ENCODE peak calls at places on chromosomes 1 and 21, in ten cellular contexts. One of them, this sample, is unnamed.

GRCh38 chr21:35026617-35027557 is 22.2 kb downstream of the RUNX1 start:
- DNase-seq in heart left ventricle: peak
- DNase-seq in Caco-2: peak
- DNase-seq in OCI-LY7: peak
- DNase-seq in ovary: no peak
- DNase-seq in adrenal gland: peak
- DNase-seq in body of pancreas: no peak
- DNase-seq in esophagus muscularis mucosa: no peak
- DNase-seq in neural progenitor cell: peak
- DNase-seq in HFF-Myc: no peak
- DNase-seq in this sample: no peak

GRCh38 chr1:52403566-52404115 is 582 bp downstream of the ORC1 start:
- DNase-seq in adrenal gland: peak
- DNase-seq in neural progenitor cell: peak
- DNase-seq in esophagus muscularis mucosa: no peak
- DNase-seq in OCI-LY7: peak
- DNase-seq in heart left ventricle: no peak
- DNase-seq in ovary: no peak
- DNase-seq in HFF-Myc: peak
- DNase-seq in body of pancreas: peak
- DNase-seq in Caco-2: peak
- DNase-seq in this sample: no peak

GRCh38 chr1:151909167-151910149 is at the start of gene THEM4:
- DNase-seq in HFF-Myc: peak
- DNase-seq in OCI-LY7: peak
- DNase-seq in adrenal gland: peak
- DNase-seq in ovary: peak
- DNase-seq in body of pancreas: peak
- DNase-seq in neural progenitor cell: peak
- DNase-seq in esophagus muscularis mucosa: peak
- DNase-seq in heart left ventricle: peak
- DNase-seq in Caco-2: peak
- DNase-seq in this sample: peak

GRCh38 chr1:156859523-156860112 is 701 bp upstream of the INSRR start:
- DNase-seq in OCI-LY7: no peak
- DNase-seq in ovary: no peak
- DNase-seq in esophagus muscularis mucosa: no peak
- DNase-seq in neural progenitor cell: peak
- DNase-seq in Caco-2: peak
- DNase-seq in adrenal gland: no peak
- DNase-seq in HFF-Myc: no peak
- DNase-seq in heart left ventricle: no peak
- DNase-seq in body of pancreas: peak
- DNase-seq in this sample: no peak

GRCh38 chr1:112713466-112714312 is 1.4 kb downstream of the PPM1J start:
- DNase-seq in HFF-Myc: no peak
- DNase-seq in adrenal gland: no peak
- DNase-seq in body of pancreas: peak
- DNase-seq in OCI-LY7: peak
- DNase-seq in neural progenitor cell: peak
- DNase-seq in ovary: no peak
- DNase-seq in heart left ventricle: no peak
- DNase-seq in esophagus muscularis mucosa: no peak
- DNase-seq in Caco-2: no peak
- DNase-seq in this sample: no peak

GRCh38 chr1:214824758-214825157 is 221.8 kb downstream of the CENPF start:
- DNase-seq in neural progenitor cell: no peak
- DNase-seq in esophagus muscularis mucosa: no peak
- DNase-seq in Caco-2: no peak
- DNase-seq in OCI-LY7: no peak
- DNase-seq in ovary: no peak
- DNase-seq in HFF-Myc: no peak
- DNase-seq in body of pancreas: no peak
- DNase-seq in adrenal gland: no peak
- DNase-seq in heart left ventricle: no peak
- DNase-seq in this sample: no peak

GRCh38 chr1:222948079-222948478 is 133.2 kb downstream of the DISP1 start:
- DNase-seq in body of pancreas: no peak
- DNase-seq in esophagus muscularis mucosa: no peak
- DNase-seq in adrenal gland: no peak
- DNase-seq in ovary: no peak
- DNase-seq in Caco-2: no peak
- DNase-seq in heart left ventricle: no peak
- DNase-seq in OCI-LY7: no peak
- DNase-seq in neural progenitor cell: no peak
- DNase-seq in HFF-Myc: no peak
- DNase-seq in this sample: no peak

GRCh38 chr1:84170171-84170570 is 26.1 kb downstream of the PRKACB start:
- DNase-seq in neural progenitor cell: no peak
- DNase-seq in OCI-LY7: no peak
- DNase-seq in HFF-Myc: no peak
- DNase-seq in heart left ventricle: no peak
- DNase-seq in ovary: no peak
- DNase-seq in adrenal gland: no peak
- DNase-seq in body of pancreas: no peak
- DNase-seq in Caco-2: no peak
- DNase-seq in esophagus muscularis mucosa: no peak
- DNase-seq in this sample: no peak

GRCh38 chr21:46146856-46147255 is 8.5 kb downstream of the FTCD start:
- DNase-seq in ovary: no peak
- DNase-seq in esophagus muscularis mucosa: no peak
- DNase-seq in HFF-Myc: no peak
- DNase-seq in body of pancreas: no peak
- DNase-seq in neural progenitor cell: no peak
- DNase-seq in Caco-2: no peak
- DNase-seq in heart left ventricle: no peak
- DNase-seq in OCI-LY7: no peak
- DNase-seq in adrenal gland: no peak
- DNase-seq in this sample: no peak

GRCh38 chr1:214854126-214854875 is 228.2 kb upstream of the KCNK2 start:
- DNase-seq in HFF-Myc: no peak
- DNase-seq in neural progenitor cell: no peak
- DNase-seq in heart left ventricle: no peak
- DNase-seq in Caco-2: no peak
- DNase-seq in ovary: no peak
- DNase-seq in body of pancreas: no peak
- DNase-seq in adrenal gland: no peak
- DNase-seq in esophagus muscularis mucosa: no peak
- DNase-seq in OCI-LY7: no peak
- DNase-seq in this sample: no peak

GRCh38 chr1:12143631-12144155 is 23.1 kb upstream of the TNFRSF1B start:
- DNase-seq in neural progenitor cell: no peak
- DNase-seq in heart left ventricle: peak
- DNase-seq in body of pancreas: peak
- DNase-seq in ovary: peak
- DNase-seq in Caco-2: no peak
- DNase-seq in esophagus muscularis mucosa: peak
- DNase-seq in OCI-LY7: no peak
- DNase-seq in adrenal gland: peak
- DNase-seq in HFF-Myc: peak
- DNase-seq in this sample: peak

GRCh38 chr1:8019229-8019620 is 6.9 kb downstream of the ERRFI1 start:
- DNase-seq in HFF-Myc: no peak
- DNase-seq in Caco-2: no peak
- DNase-seq in OCI-LY7: no peak
- DNase-seq in ovary: no peak
- DNase-seq in body of pancreas: no peak
- DNase-seq in esophagus muscularis mucosa: no peak
- DNase-seq in heart left ventricle: no peak
- DNase-seq in neural progenitor cell: no peak
- DNase-seq in adrenal gland: no peak
- DNase-seq in this sample: no peak

GRCh38 chr1:77347646-77348045 is 65.8 kb downstream of the AK5 start:
- DNase-seq in esophagus muscularis mucosa: no peak
- DNase-seq in heart left ventricle: no peak
- DNase-seq in body of pancreas: no peak
- DNase-seq in ovary: no peak
- DNase-seq in Caco-2: no peak
- DNase-seq in adrenal gland: no peak
- DNase-seq in neural progenitor cell: no peak
- DNase-seq in HFF-Myc: peak
- DNase-seq in OCI-LY7: no peak
- DNase-seq in this sample: peak

GRCh38 chr1:103284270-103284669 is 175.9 kb upstream of the COL11A1 start:
- DNase-seq in neural progenitor cell: no peak
- DNase-seq in ovary: no peak
- DNase-seq in HFF-Myc: no peak
- DNase-seq in heart left ventricle: no peak
- DNase-seq in body of pancreas: no peak
- DNase-seq in adrenal gland: no peak
- DNase-seq in Caco-2: no peak
- DNase-seq in esophagus muscularis mucosa: no peak
- DNase-seq in OCI-LY7: no peak
- DNase-seq in this sample: no peak

DNA sequence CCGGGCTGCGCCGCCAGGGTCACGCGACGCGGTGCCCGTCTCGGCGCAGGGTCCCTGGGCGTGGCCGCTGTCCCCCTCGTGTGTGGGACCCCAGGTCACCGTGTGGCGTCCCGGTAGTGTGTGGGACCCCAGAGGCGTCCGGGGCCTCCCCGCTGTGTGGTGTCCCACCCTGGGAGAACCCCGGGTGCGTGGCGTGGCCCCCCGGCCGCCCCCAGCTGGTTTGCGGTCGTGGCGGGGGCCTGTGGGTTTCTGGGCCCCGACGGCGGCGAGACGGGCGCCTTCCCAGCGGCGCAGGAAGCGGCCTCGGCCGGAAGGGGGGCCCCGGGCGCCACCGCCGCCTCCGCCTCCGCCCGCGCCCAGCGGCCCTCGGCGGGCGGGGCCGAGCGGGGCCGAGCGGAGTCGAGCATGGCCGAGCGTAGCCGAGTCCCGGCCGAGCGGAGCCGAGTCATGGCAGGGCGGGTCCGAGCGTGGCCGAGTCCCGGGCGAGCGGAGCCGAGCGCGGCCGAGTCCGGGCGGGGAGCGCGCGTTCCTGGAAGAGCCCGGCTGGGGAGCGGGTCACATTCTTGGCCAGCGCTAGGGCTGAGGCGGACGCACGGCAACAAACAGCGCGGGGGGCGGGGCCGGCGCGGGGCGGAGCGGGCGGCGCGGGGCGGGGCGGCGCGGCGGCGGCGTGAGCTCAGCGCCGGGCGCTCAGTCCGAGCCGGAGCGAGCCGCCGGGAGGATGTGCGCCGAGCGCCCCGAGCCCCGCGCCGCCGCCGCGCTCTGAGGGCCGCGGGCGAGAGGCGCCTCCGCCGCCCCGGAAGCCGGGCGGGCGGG is 570 bp upstream of the SKI start:
- DNase-seq in heart left ventricle: peak
- DNase-seq in OCI-LY7: peak
- DNase-seq in ovary: peak
- DNase-seq in HFF-Myc: peak
- DNase-seq in body of pancreas: peak
- DNase-seq in Caco-2: peak
- DNase-seq in neural progenitor cell: peak
- DNase-seq in esophagus muscularis mucosa: peak
- DNase-seq in adrenal gland: peak
- DNase-seq in this sample: no peak
- TF ChIP-seq CTCF in heart left ventricle: no peak
- TF ChIP-seq CTCF in OCI-LY7: no peak
- TF ChIP-seq CTCF in ovary: no peak
- TF ChIP-seq CTCF in HFF-Myc: no peak
- TF ChIP-seq CTCF in body of pancreas: peak
- TF ChIP-seq CTCF in Caco-2: no peak
- TF ChIP-seq CTCF in neural progenitor cell: no peak
- TF ChIP-seq CTCF in esophagus muscularis mucosa: no peak
- TF ChIP-seq CTCF in adrenal gland: no peak
- TF ChIP-seq CTCF in this sample: no peak

DNA sequence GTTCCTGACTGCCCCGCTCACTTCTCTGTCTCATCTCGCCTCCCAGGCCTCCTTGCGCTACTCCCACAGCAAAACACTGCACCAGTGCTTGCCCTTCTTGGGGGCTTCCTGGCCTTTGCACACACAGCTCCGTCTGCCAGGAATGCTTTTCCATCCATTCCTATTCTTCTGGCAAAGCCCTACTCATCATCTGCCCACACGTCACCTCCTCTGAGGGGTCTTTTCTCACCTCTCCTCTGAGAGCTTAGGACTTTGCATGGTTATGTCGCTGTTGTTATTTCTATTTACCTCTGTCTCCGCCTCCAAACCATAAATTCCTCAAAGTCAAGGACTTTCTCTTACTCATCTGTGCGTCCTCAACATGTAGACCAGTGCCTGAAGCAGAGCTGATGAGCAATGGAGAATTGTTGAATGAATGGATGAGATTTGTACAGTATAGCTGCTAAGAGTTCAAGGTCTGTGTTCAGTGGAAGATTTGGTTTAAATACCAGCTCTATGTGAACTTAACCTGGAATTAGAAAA is 26.4 kb upstream of the BTG2 start:
- DNase-seq in adrenal gland: no peak
- DNase-seq in ovary: no peak
- DNase-seq in heart left ventricle: no peak
- DNase-seq in OCI-LY7: peak
- DNase-seq in Caco-2: no peak
- DNase-seq in HFF-Myc: no peak
- DNase-seq in body of pancreas: no peak
- DNase-seq in neural progenitor cell: no peak
- DNase-seq in esophagus muscularis mucosa: no peak
- DNase-seq in this sample: no peak
- H3K4me3 ChIP-seq in adrenal gland: no peak
- H3K4me3 ChIP-seq in ovary: no peak
- H3K4me3 ChIP-seq in heart left ventricle: peak
- H3K4me3 ChIP-seq in OCI-LY7: peak
- H3K4me3 ChIP-seq in Caco-2: no peak
- H3K4me3 ChIP-seq in HFF-Myc: no peak
- H3K4me3 ChIP-seq in body of pancreas: no peak
- H3K4me3 ChIP-seq in neural progenitor cell: no peak
- H3K4me3 ChIP-seq in esophagus muscularis mucosa: peak
- H3K4me3 ChIP-seq in this sample: peak

DNA sequence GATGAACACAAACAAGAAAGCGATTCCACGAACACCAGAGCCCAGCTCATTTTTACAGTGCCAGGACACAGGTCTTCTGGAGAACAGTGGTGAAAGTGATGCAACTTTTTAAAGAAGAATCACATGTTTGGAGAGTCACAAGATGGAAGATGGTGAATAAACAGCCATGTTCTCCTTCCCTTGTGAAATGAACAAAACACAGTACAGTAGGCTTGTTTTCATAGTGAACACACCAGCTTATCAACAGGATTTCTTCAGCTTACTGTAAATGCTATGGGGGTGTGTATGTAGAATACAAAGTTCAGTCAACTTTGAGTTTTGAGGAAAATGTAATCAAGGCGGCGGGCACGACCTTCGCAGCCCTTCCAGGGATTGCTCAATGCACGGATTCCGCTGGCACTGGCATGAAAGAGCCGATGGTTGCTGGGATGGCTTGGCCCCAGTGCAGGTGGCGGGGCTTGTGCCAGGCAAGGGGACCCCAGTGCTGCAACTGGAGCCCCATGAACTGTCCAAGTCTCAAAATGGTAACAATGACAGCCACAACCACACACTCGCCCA is 9.7 kb downstream of the TMPRSS3 start:
- DNase-seq in OCI-LY7: no peak
- DNase-seq in Caco-2: no peak
- DNase-seq in adrenal gland: no peak
- DNase-seq in heart left ventricle: no peak
- DNase-seq in HFF-Myc: no peak
- DNase-seq in neural progenitor cell: no peak
- DNase-seq in esophagus muscularis mucosa: no peak
- DNase-seq in body of pancreas: no peak
- DNase-seq in ovary: no peak
- DNase-seq in this sample: no peak
- TF ChIP-seq CTCF in OCI-LY7: no peak
- TF ChIP-seq CTCF in Caco-2: no peak
- TF ChIP-seq CTCF in adrenal gland: no peak
- TF ChIP-seq CTCF in heart left ventricle: no peak
- TF ChIP-seq CTCF in HFF-Myc: no peak
- TF ChIP-seq CTCF in neural progenitor cell: no peak
- TF ChIP-seq CTCF in esophagus muscularis mucosa: no peak
- TF ChIP-seq CTCF in body of pancreas: no peak
- TF ChIP-seq CTCF in ovary: no peak
- TF ChIP-seq CTCF in this sample: no peak

GRCh38 chr1:1013922-1014617 is 773 bp downstream of the ISG15 start:
- DNase-seq in ovary: no peak
- DNase-seq in neural progenitor cell: peak
- DNase-seq in body of pancreas: no peak
- DNase-seq in esophagus muscularis mucosa: no peak
- DNase-seq in adrenal gland: no peak
- DNase-seq in HFF-Myc: no peak
- DNase-seq in heart left ventricle: peak
- DNase-seq in Caco-2: no peak
- DNase-seq in OCI-LY7: peak
- DNase-seq in this sample: no peak
- H3K4me3 ChIP-seq in ovary: peak
- H3K4me3 ChIP-seq in neural progenitor cell: peak
- H3K4me3 ChIP-seq in body of pancreas: no peak
- H3K4me3 ChIP-seq in esophagus muscularis mucosa: peak
- H3K4me3 ChIP-seq in adrenal gland: no peak
- H3K4me3 ChIP-seq in HFF-Myc: peak
- H3K4me3 ChIP-seq in heart left ventricle: peak
- H3K4me3 ChIP-seq in Caco-2: peak
- H3K4me3 ChIP-seq in OCI-LY7: peak
- H3K4me3 ChIP-seq in this sample: peak